ENCODE peak calls at places on chromosomes 12 and 14, in nine cellular contexts. S, L, U, B, D, Q, O, P and I are unnamed samples. For H3K4me1, the result is how much of the 10 kb centered on the place peaks cover.

GRCh38 chr12:1878695-1879094 is 39.8 kb downstream of the CACNA2D4 start:
- DNase-seq in S (no peak), L (no peak), U (peak), B (no peak), D (no peak), Q (no peak), O (no peak), P (no peak), I (no peak)

GRCh38 chr14:103123128-103123633 is at the start of gene TNFAIP2:
- DNase-seq in S (no peak), L (peak), U (peak), B (peak), D (no peak), Q (no peak), O (no peak), P (peak), I (no peak)

GRCh38 chr12:79927772-79928474 is 7.0 kb downstream of the PPP1R12A start:
- DNase-seq in S (no peak), L (peak), U (no peak), B (no peak), D (peak), Q (peak), O (no peak), P (peak), I (no peak)

GRCh38 chr12:67630373-67631088 is 18.0 kb upstream of the DYRK2 start:
- DNase-seq in S (no peak), L (peak), U (no peak), B (no peak), D (peak), Q (no peak), O (no peak), P (no peak), I (peak)

GRCh38 chr12:3655331-3655900 is 97.5 kb downstream of the CRACR2A start:
- DNase-seq in S (peak), L (peak), U (no peak), B (no peak), D (no peak), Q (no peak), O (no peak), P (peak), I (no peak)

GRCh38 chr12:48424644-48425043 is 47.7 kb upstream of the ANP32D start:
- DNase-seq in S (no peak), L (no peak), U (no peak), B (no peak), D (no peak), Q (no peak), O (no peak), P (no peak), I (no peak)

GRCh38 chr12:78403136-78403535 is 461.4 kb upstream of the SYT1 start:
- DNase-seq in S (peak), L (no peak), U (no peak), B (no peak), D (no peak), Q (peak), O (no peak), P (peak), I (peak)

GRCh38 chr12:64216239-64216638 is 5.9 kb downstream of the KICS2 start:
- DNase-seq in S (no peak), L (no peak), U (no peak), B (no peak), D (no peak), Q (no peak), O (no peak), P (no peak), I (no peak)

GRCh38 chr12:32248594-32249140 is 142.0 kb downstream of the BICD1 start:
- DNase-seq in S (no peak), L (no peak), U (no peak), B (no peak), D (no peak), Q (no peak), O (no peak), P (no peak), I (no peak)

GRCh38 chr12:18382486-18382885 is 121.2 kb downstream of the PIK3C2G start:
- DNase-seq in S (no peak), L (no peak), U (no peak), B (no peak), D (no peak), Q (peak), O (no peak), P (peak), I (peak)

GRCh38 chr12:94172031-94172430 is 23.7 kb downstream of the PLXNC1 start:
- DNase-seq in S (no peak), L (peak), U (no peak), B (no peak), D (no peak), Q (peak), O (no peak), P (peak), I (no peak)

GRCh38 chr12:52522346-52523011 is 2.3 kb upstream of the KRT5 start:
- DNase-seq in S (no peak), L (no peak), U (no peak), B (no peak), D (no peak), Q (no peak), O (no peak), P (peak), I (peak)

GRCh38 chr12:121803861-121804416 is at the start of gene SETD1B:
- DNase-seq in S (peak), L (peak), U (peak), B (peak), D (no peak), Q (peak), O (no peak), P (peak), I (peak)

GRCh38 chr12:130514149-130514551 is 176.5 kb downstream of the PIWIL1 start:
- DNase-seq in S (no peak), L (no peak), U (no peak), B (no peak), D (no peak), Q (no peak), O (no peak), P (no peak), I (peak)

GRCh38 chr14:92599786-92600185 is 86.2 kb downstream of the RIN3 start:
- DNase-seq in S (no peak), L (no peak), U (no peak), B (no peak), D (no peak), Q (peak), O (no peak), P (peak), I (no peak)

GRCh38 chr12:33488036-33488435 is 48.4 kb upstream of the SYT10 start:
- DNase-seq in S (no peak), L (no peak), U (no peak), B (no peak), D (no peak), Q (no peak), O (no peak), P (no peak), I (no peak)

GRCh38 chr12:133023566-133023965 is 13.7 kb upstream of the ZNF84 start:
- DNase-seq in S (no peak), L (no peak), U (no peak), B (no peak), D (no peak), Q (peak), O (no peak), P (peak), I (no peak)

DNA sequence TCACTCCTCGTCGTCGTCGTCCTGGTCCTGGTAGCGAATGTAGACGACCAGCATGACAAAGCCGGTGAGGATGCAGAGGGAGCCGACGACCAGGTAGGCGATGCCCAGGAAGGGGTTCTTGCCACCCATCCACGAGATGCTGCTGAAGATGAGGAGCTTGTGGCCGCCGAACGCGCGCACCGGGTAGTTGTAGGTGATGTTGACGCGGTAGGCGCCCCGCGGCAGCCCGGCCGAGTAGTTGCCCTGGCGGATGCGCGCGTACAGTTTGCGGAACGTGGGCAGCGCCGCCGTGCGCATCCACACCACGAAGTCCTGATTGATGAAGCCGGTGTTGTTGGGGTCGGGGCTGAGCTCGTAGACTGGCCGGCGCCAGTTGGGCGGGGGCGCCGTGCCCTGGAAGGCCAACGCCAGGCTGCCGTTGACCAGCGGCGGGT is 1.0 kb downstream of the TMEM30B start:
- DNase-seq in S (no peak), L (peak), U (no peak), B (no peak), D (no peak), Q (no peak), O (no peak), P (no peak), I (no peak)
- H3K4me3 ChIP-seq in S (no peak), L (peak), U (peak), B (peak), D (no peak), Q (peak), O (no peak), P (peak), I (no peak)

DNA sequence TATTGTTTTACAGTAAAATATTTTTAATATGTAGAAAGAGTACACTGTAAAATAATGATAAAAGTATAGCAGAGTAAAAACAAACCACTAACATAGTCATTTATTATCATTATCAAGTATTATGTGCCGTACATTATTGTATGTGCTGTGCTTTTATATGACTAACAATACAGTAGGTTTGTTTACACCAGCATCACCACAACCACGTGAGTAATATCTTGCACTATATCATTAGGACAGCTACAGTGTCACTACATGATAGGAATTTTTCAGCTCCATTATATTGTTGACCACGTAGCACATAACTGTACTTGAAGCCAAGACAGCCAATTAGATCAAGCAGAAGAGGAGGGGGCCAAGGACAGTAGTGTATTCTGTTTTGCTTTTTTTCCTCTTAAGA is 415.4 kb downstream of the RAD51B start:
- DNase-seq in S (no peak), L (no peak), U (no peak), B (no peak), D (no peak), Q (peak), O (no peak), P (peak), I (no peak)
- H3K4me1 ChIP-seq in S (under half), L (under half), U (under half), B (half or more), D (under half), Q (under half), O (under half), P (under half), I (half or more)

DNA sequence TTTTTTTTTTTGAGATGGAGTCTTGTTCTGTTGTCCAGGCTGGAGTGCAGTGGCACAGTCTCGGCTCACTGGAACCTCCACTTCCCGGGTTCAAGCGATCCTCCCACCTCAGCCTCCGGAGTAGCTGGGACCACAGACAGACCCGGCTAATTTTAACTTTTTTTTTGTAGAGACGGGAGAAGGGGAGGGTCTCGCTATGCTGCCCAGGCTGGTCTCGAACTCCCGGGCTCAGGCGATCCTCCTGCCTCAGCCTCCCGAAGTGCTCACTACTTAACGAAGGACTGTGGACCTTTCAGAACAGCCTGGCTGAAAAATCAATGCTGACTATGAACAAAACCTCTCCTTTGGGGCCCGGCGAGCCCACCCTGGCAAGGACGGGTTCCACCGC is 10.9 kb downstream of the SLC6A12 start:
- DNase-seq in S (no peak), L (no peak), U (no peak), B (no peak), D (no peak), Q (no peak), O (no peak), P (no peak), I (no peak)
- H3K4me3 ChIP-seq in S (no peak), L (no peak), U (no peak), B (peak), D (no peak), Q (no peak), O (peak), P (peak), I (peak)

GRCh38 chr14:59363545-59364226 is 101.5 kb downstream of the GPR135 start:
- DNase-seq in S (no peak), L (no peak), U (no peak), B (no peak), D (no peak), Q (peak), O (no peak), P (peak), I (no peak)
- H3K4me1 ChIP-seq in S (under half), L (under half), U (under half), B (under half), D (under half), Q (under half), O (under half), P (under half), I (under half)

GRCh38 chr12:57751432-57751787 is 700 bp downstream of the CDK4 start:
- DNase-seq in S (no peak), L (no peak), U (no peak), B (no peak), D (no peak), Q (no peak), O (no peak), P (peak), I (no peak)

GRCh38 chr12:57750561-57751431 is 1.3 kb downstream of the CDK4 start:
- DNase-seq in S (no peak), L (no peak), U (no peak), B (no peak), D (no peak), Q (peak), O (no peak), P (no peak), I (peak)

GRCh38 chr12:57753938-57754337 is 965 bp upstream of the MARCHF9 start:
- DNase-seq in S (no peak), L (no peak), U (no peak), B (no peak), D (no peak), Q (no peak), O (no peak), P (no peak), I (no peak)

GRCh38 chr12:57751788-57752667 is at the start of gene CDK4:
- DNase-seq in S (peak), L (peak), U (peak), B (peak), D (peak), Q (peak), O (peak), P (peak), I (peak)

GRCh38 chr12:57752668-57753000 is 524 bp upstream of the CDK4 start:
- DNase-seq in S (no peak), L (no peak), U (no peak), B (no peak), D (no peak), Q (no peak), O (no peak), P (no peak), I (no peak)
- H3K4me3 ChIP-seq in S (peak), L (no peak), U (no peak), B (peak), D (peak), Q (peak), O (peak), P (peak), I (peak)